ENCODE peak calls at places on chromosomes 13 and 19, in four cellular contexts. Y, G, Q and F are unnamed samples.
A peak's percentile ranks its signal among the peaks of the same experiment; 100 is the strongest.

GRCh38 chr13:113929628-113930615 is 44.0 kb downstream of the C13orf46 start:
- DNase-seq in Y (no peak), G (no peak), Q (no peak), F (no peak)

GRCh38 chr13:113176292-113176691 is 17.8 kb downstream of the PROZ start:
- DNase-seq in Y (no peak), G (no peak), Q (no peak), F (no peak)

GRCh38 chr19:8641908-8642547 is 11.6 kb downstream of the NFILZ start:
- DNase-seq in Y (peak; percentile 65), G (no peak), Q (peak; percentile 47), F (peak; percentile 44)

GRCh38 chr13:33153421-33154381 is 131.9 kb downstream of the STARD13 start:
- DNase-seq in Y (peak; percentile 38), G (no peak), Q (no peak), F (peak; percentile 96)

GRCh38 chr19:17421942-17422341 is 2.1 kb downstream of the MVB12A start:
- DNase-seq in Y (no peak), G (no peak), Q (no peak), F (no peak)

GRCh38 chr13:110913911-110914292 is 967 bp downstream of the ANKRD10 start:
- DNase-seq in Y (no peak), G (no peak), Q (no peak), F (no peak)

GRCh38 chr13:112161441-112162301 is 94.7 kb downstream of the SOX1 start:
- DNase-seq in Y (no peak), G (no peak), Q (no peak), F (no peak)

GRCh38 chr19:50720181-50720920 is 749 bp upstream of the SHANK1 start:
- DNase-seq in Y (no peak), G (no peak), Q (no peak), F (no peak)

GRCh38 chr13:33264620-33264978 is 21.0 kb downstream of the STARD13 start:
- DNase-seq in Y (no peak), G (no peak), Q (no peak), F (no peak)

GRCh38 chr19:6572217-6572616 is 18.7 kb downstream of the CD70 start:
- DNase-seq in Y (no peak), G (no peak), Q (peak; percentile 35), F (no peak)

GRCh38 chr19:31118292-31118925 is 230.8 kb downstream of the TSHZ3 start:
- DNase-seq in Y (no peak), G (no peak), Q (no peak), F (no peak)

GRCh38 chr13:30932481-30933333 is at the start of gene TEX26:
- DNase-seq in Y (no peak), G (no peak), Q (no peak), F (peak; percentile 38)

GRCh38 chr13:107612376-107612775 is 603.0 kb downstream of the LIG4 start:
- DNase-seq in Y (no peak), G (no peak), Q (no peak), F (no peak)

GRCh38 chr13:28719656-28720055 is 886 bp upstream of the SLC46A3 start:
- DNase-seq in Y (peak; percentile 54), G (no peak), Q (no peak), F (no peak)

GRCh38 chr13:90834700-90835099 is 512.8 kb upstream of the MIR17HG start:
- DNase-seq in Y (no peak), G (no peak), Q (no peak), F (no peak)

GRCh38 chr13:40503966-40504591 is 162.4 kb downstream of the FOXO1 start:
- DNase-seq in Y (peak; percentile 25), G (no peak), Q (no peak), F (peak; percentile 99)

GRCh38 chr19:1223018-1223855 is 14.6 kb downstream of the CBARP start:
- DNase-seq in Y (peak; percentile 42), G (no peak), Q (peak; percentile 61), F (no peak)

GRCh38 chr19:4868286-4868834 is 893 bp upstream of the PLIN3 start:
- DNase-seq in Y (no peak), G (no peak), Q (no peak), F (no peak)

GRCh38 chr19:4415352-4415751 is 12.9 kb downstream of the CHAF1A start:
- DNase-seq in Y (no peak), G (no peak), Q (no peak), F (no peak)

GRCh38 chr13:78121459-78122348 is 203.1 kb upstream of the EDNRB start:
- DNase-seq in Y (peak; percentile 70), G (peak; percentile 28), Q (peak; percentile 43), F (peak; percentile 82)

GRCh38 chr19:18645035-18645511 is 8.2 kb downstream of the KLHL26 start:
- DNase-seq in Y (no peak), G (no peak), Q (no peak), F (no peak)
- TF ChIP-seq FOS in Y (no peak), G (no peak), Q (no peak), F (no peak)

GRCh38 chr13:104487006-104487405 is 1420.8 kb upstream of the SLC10A2 start:
- DNase-seq in Y (no peak), G (no peak), Q (no peak), F (peak; percentile 9)
- H3K9ac ChIP-seq in Y (no peak overlapping the region), G (no peak overlapping the region), Q (no peak overlapping the region), F (no peak overlapping the region)

DNA sequence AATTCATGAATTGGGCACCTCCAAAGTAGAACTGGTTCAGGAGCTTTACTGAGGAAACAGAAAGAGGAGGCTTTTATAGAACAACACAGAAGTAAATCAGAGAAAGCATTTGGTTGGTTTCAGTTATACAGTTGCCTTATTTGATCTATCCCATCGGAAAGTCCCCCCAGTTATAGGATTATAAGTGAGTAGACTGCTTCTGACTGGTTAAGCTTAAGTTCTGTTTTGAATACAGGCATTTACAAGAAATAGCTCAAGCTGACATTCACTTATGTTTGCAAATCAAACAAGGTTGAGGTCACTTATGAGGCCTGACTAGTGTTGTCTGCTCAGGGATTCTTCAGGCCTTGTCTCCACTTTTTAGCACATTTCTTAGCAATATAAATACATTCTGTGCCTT is 857.4 kb downstream of the EFNB2 start:
- DNase-seq in Y (no peak), G (no peak), Q (no peak), F (no peak)
- TF ChIP-seq CTCF in Y (no peak), G (no peak), Q (no peak), F (no peak)

GRCh38 chr13:47903836-47904235 is 97.2 kb downstream of the SUCLA2 start:
- DNase-seq in Y (peak; percentile 77), G (no peak), Q (no peak), F (no peak)
- TF ChIP-seq FOS in Y (peak; percentile 31), G (no peak), Q (no peak), F (no peak)

DNA sequence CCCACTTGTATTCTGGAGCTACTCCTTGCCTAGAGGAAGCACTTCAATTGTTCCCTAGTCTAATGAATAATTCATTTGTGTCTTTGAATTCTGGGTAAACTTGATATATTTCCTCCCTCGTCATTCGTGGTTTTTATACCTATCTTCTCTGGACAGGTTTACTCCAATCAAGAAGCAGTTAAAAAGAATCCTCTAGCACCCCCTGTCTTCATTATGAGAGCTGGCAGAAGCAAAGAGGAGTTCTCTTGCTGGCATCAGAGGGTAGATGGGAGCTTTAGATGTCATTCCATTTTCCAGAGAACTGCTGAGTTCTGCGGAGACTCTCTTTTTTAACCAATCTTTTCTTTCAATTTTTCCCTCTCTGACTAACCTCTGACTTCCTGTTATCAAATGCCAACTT is 627.7 kb downstream of the FGF9 start:
- DNase-seq in Y (no peak), G (no peak), Q (no peak), F (no peak)
- H3K9ac ChIP-seq in Y (no peak overlapping the region), G (no peak overlapping the region), Q (no peak overlapping the region), F (no peak overlapping the region)

GRCh38 chr19:2998642-2999041 is 21.3 kb downstream of the TLE6 start:
- DNase-seq in Y (no peak), G (no peak), Q (no peak), F (no peak)
- TF ChIP-seq CTCF in Y (no peak), G (no peak), Q (no peak), F (no peak)

GRCh38 chr13:65936249-65936648 is 1293.9 kb downstream of the PCDH9 start:
- DNase-seq in Y (no peak), G (no peak), Q (no peak), F (no peak)

GRCh38 chr13:65943711-65944110 is 1286.4 kb downstream of the PCDH9 start:
- DNase-seq in Y (no peak), G (no peak), Q (no peak), F (peak; percentile 76)

GRCh38 chr13:65943024-65943423 is 1287.1 kb downstream of the PCDH9 start:
- DNase-seq in Y (peak; percentile 45), G (no peak), Q (no peak), F (peak; percentile 39)

GRCh38 chr13:65946387-65946786 is 1283.7 kb downstream of the PCDH9 start:
- DNase-seq in Y (no peak), G (no peak), Q (no peak), F (no peak)

GRCh38 chr13:65940720-65941119 is 1289.4 kb downstream of the PCDH9 start:
- DNase-seq in Y (no peak), G (no peak), Q (no peak), F (no peak)
- TF ChIP-seq FOS in Y (no peak), G (no peak), Q (no peak), F (no peak)